ENCODE peak calls at places on chromosomes 16 and 17, in five cellular contexts. K is WTC11; H is AG08395; F is stimulated activated CD8-positive, alpha-beta memory T cell treated with anti-CD3 and anti-CD28 coated beads, Interleukin-2, amount 100 ng/mL, for 1 hour; O is uterus. P is an unnamed sample.
A peak's percentile ranks its signal among the peaks of the same experiment; 100 is the strongest.

GRCh38 chr17:31487648-31488263 is 96.3 kb downstream of the RAB11FIP4 start:
- DNase-seq in K (peak; percentile 96), H (peak; percentile 48), F (peak; percentile 95), O (peak; percentile 74), P (peak; percentile 85)

GRCh38 chr16:8807189-8807588 is 9.6 kb downstream of the PMM2 start:
- DNase-seq in K (no peak), H (no peak), F (no peak), O (no peak), P (no peak)

GRCh38 chr16:54431041-54431996 is 144.7 kb upstream of the IRX3 start:
- DNase-seq in K (no peak), H (peak; percentile 61), F (no peak), O (no peak), P (no peak)

GRCh38 chr17:7576432-7576937 is 3.0 kb upstream of the CD68 start:
- DNase-seq in K (no peak), H (no peak), F (no peak), O (no peak), P (no peak)

GRCh38 chr17:13074026-13074425 is 56.2 kb upstream of the ELAC2 start:
- DNase-seq in K (no peak), H (peak; percentile 49), F (no peak), O (no peak), P (no peak)

GRCh38 chr17:51848451-51848850 is 310.1 kb downstream of the CA10 start:
- DNase-seq in K (no peak), H (no peak), F (no peak), O (no peak), P (no peak)

GRCh38 chr16:75256871-75257343 is 5.5 kb upstream of the BCAR1 start:
- DNase-seq in K (peak; percentile 39), H (peak; percentile 90), F (no peak), O (peak; percentile 55), P (peak; percentile 59)

GRCh38 chr16:80684906-80685305 is 119.5 kb downstream of the CDYL2 start:
- DNase-seq in K (no peak), H (no peak), F (no peak), O (no peak), P (no peak)

GRCh38 chr16:47995354-47995753 is 160.4 kb downstream of the ABCC12 start:
- DNase-seq in K (peak; percentile 17), H (no peak), F (no peak), O (no peak), P (no peak)

GRCh38 chr17:15171433-15172047 is 93.6 kb downstream of the PMP22 start:
- DNase-seq in K (peak; percentile 83), H (peak; percentile 82), F (no peak), O (peak; percentile 28), P (peak; percentile 72)

GRCh38 chr17:80101946-80102706 is 745 bp downstream of the GAA start:
- DNase-seq in K (no peak), H (peak; percentile 29), F (no peak), O (no peak), P (no peak)

GRCh38 chr17:1471931-1472727 is 16.1 kb upstream of the CRK start:
- DNase-seq in K (no peak), H (no peak), F (no peak), O (no peak), P (no peak)

GRCh38 chr17:81735181-81736102 is 23.4 kb downstream of the SLC25A10 start:
- DNase-seq in K (no peak), H (peak; percentile 74), F (no peak), O (no peak), P (no peak)

GRCh38 chr16:24309222-24309905 is 53.2 kb downstream of the CACNG3 start:
- DNase-seq in K (no peak), H (no peak), F (no peak), O (no peak), P (no peak)

GRCh38 chr16:66315210-66315825 is 51.2 kb upstream of the CDH5 start:
- DNase-seq in K (peak; percentile 70), H (peak; percentile 91), F (peak; percentile 9), O (peak; percentile 55), P (no peak)

GRCh38 chr17:12077773-12078172 is 57.1 kb downstream of the MAP2K4 start:
- DNase-seq in K (no peak), H (no peak), F (no peak), O (no peak), P (no peak)

GRCh38 chr17:57898487-57899311 is 48.9 kb upstream of the MRPS23 start:
- DNase-seq in K (peak; percentile 80), H (peak; percentile 85), F (no peak), O (peak; percentile 73), P (peak; percentile 84)

GRCh38 chr17:40023590-40024292 is 8.5 kb downstream of the CSF3 start:
- DNase-seq in K (no peak), H (no peak), F (no peak), O (no peak), P (no peak)

GRCh38 chr17:65936013-65936412 is 255.9 kb downstream of the CEP112 start:
- DNase-seq in K (no peak), H (no peak), F (no peak), O (no peak), P (no peak)

GRCh38 chr17:69030145-69030544 is 30.6 kb downstream of the ABCA9 start:
- DNase-seq in K (no peak), H (no peak), F (no peak), O (no peak), P (no peak)

GRCh38 chr17:30586818-30587595 is 109.8 kb downstream of the GOSR1 start:
- DNase-seq in K (no peak), H (peak; percentile 58), F (no peak), O (no peak), P (no peak)

GRCh38 chr17:57368637-57369336 is 112.5 kb downstream of the MSI2 start:
- DNase-seq in K (no peak), H (no peak), F (no peak), O (no peak), P (no peak)

GRCh38 chr17:57670769-57671545 is 74.1 kb downstream of the CCDC182 start:
- DNase-seq in K (no peak), H (no peak), F (no peak), O (no peak), P (no peak)

P was measured in psoas muscle.